ENCODE peak calls at places on chromosomes 3 and 15, in four cellular contexts. Q, T, N and Z are unnamed samples.

GRCh38 chr15:95375281-95375680 is 955.2 kb upstream of the NR2F2 start:
- DNase-seq in N (no peak), Q (no peak), T (no peak), Z (no peak)

GRCh38 chr15:88651293-88651692 is 12.5 kb downstream of the ISG20 start:
- DNase-seq in T (no peak), Q (no peak), N (no peak), Z (no peak)

GRCh38 chr3:125142418-125142778 is 70.2 kb downstream of the SLC12A8 start:
- DNase-seq in T (no peak), N (no peak), Q (no peak), Z (no peak)

GRCh38 chr15:50506121-50506520 is 40.3 kb downstream of the USP50 start:
- DNase-seq in Q (no peak), T (no peak), N (no peak), Z (no peak)

GRCh38 chr3:123799544-123800351 is 84.4 kb downstream of the MYLK start:
- DNase-seq in Q (no peak), T (no peak), N (no peak), Z (no peak)

GRCh38 chr3:120428904-120429303 is 21.9 kb downstream of the FSTL1 start:
- DNase-seq in N (no peak), Q (no peak), T (no peak), Z (no peak)

GRCh38 chr3:9915252-9916141 is 1.4 kb upstream of the IL17RC start:
- DNase-seq in N (no peak), T (peak; percentile 76), Q (peak; percentile 50), Z (no peak)

GRCh38 chr3:87435926-87436630 is 159.7 kb upstream of the POU1F1 start:
- DNase-seq in T (no peak), Q (no peak), N (no peak), Z (no peak)

GRCh38 chr3:146195030-146195429 is 34.0 kb upstream of the PLOD2 start:
- DNase-seq in N (no peak), T (no peak), Q (peak; percentile 97), Z (no peak)

GRCh38 chr3:25448750-25449684 is 21.0 kb downstream of the RARB start:
- DNase-seq in N (no peak), Q (peak; percentile 69), T (peak; percentile 86), Z (peak; percentile 43)

GRCh38 chr3:20056727-20057611 is 16.7 kb downstream of the KAT2B start:
- DNase-seq in Q (peak; percentile 77), T (no peak), N (no peak), Z (peak; percentile 40)

GRCh38 chr3:46019707-46020106 is 7.6 kb downstream of the XCR1 start:
- DNase-seq in N (no peak), T (no peak), Q (no peak), Z (no peak)

GRCh38 chr3:111392911-111393351 is 149.1 kb upstream of the CD96 start:
- DNase-seq in T (no peak), Q (no peak), N (no peak), Z (no peak)

GRCh38 chr3:120839120-120839519 is 68.9 kb upstream of the STXBP5L start:
- DNase-seq in Q (no peak), T (no peak), N (no peak), Z (no peak)

GRCh38 chr3:157669403-157669802 is 166.2 kb upstream of the VEPH1 start:
- DNase-seq in Q (no peak), T (no peak), N (no peak), Z (no peak)

GRCh38 chr3:114213669-114214541 is 23.5 kb downstream of the ZNF80 start:
- DNase-seq in N (no peak), Q (peak; percentile 82), T (no peak), Z (peak; percentile 23)

GRCh38 chr3:81793410-81793809 is 32.0 kb upstream of the GBE1 start:
- DNase-seq in N (no peak), T (no peak), Q (no peak), Z (no peak)

GRCh38 chr3:59189561-59190338 is 139.9 kb upstream of the CFAP20DC start:
- DNase-seq in Q (no peak), N (no peak), T (no peak), Z (no peak)

GRCh38 chr3:179260949-179261765 is 10.2 kb upstream of the KCNMB3 start:
- DNase-seq in N (peak; percentile 79), Q (peak; percentile 58), T (peak; percentile 77), Z (peak; percentile 95)
- TF ChIP-seq POLR2A in N (peak; percentile 66), Q (peak; percentile 30), T (no peak), Z (peak; percentile 59)

GRCh38 chr15:78263351-78263781 is 996 bp upstream of the DNAJA4 start:
- DNase-seq in Q (no peak), T (no peak), N (no peak), Z (no peak)
- TF ChIP-seq POLR2A in Q (no peak), T (no peak), N (no peak), Z (no peak)

GRCh38 chr3:23206371-23206770 is 3.2 kb downstream of the UBE2E2 start:
- DNase-seq in T (no peak), Q (no peak), N (no peak), Z (no peak)

GRCh38 chr3:23202203-23202920 is 765 bp upstream of the UBE2E2 start:
- DNase-seq in T (peak; percentile 28), N (no peak), Q (peak; percentile 46), Z (peak; percentile 12)

GRCh38 chr3:23203651-23204111 is 554 bp downstream of the UBE2E2 start:
- DNase-seq in T (no peak), Q (peak; percentile 46), N (peak; percentile 16), Z (peak; percentile 6)

GRCh38 chr3:23201154-23201838 is 1.8 kb upstream of the UBE2E2 start:
- DNase-seq in N (no peak), T (no peak), Q (no peak), Z (no peak)

DNA sequence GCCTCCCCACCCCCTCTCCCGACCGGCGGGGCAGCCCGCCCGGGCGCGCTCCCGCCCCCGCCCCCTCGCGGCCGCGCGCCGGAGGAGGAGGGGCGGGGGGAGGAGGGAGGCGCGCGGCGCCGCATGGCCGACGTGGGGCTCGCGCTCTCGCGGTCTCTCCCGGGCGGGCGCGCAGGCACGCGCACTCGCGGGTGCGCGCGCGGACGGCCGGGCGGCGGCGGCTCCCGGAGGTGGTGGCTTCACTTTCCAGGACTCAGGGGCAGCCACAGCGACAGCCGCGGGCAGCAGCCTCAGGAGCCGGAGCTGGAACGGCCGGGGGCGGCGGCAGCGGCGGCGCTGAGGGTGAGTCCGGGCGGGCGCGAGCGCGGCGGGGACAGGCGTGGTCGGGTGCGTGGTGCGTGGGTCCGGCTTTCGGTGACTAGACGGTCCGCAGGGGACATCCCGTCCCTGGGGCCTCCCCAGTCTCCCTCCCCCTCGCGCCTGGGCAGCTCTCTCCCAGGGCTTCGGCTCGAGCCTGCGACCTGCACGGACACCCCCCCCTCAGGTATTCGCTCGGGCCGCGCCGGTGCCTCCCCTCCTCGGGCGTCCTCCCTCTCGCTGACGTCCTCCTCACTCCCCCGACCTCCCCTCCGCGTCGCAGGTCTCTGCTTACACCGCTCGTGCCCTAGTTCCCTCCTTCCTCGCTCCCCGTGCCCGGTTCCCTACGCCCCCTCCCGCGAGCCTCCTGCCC is at the start of gene UBE2E2:
- DNase-seq in T (peak; percentile 75), N (peak; percentile 88), Q (peak; percentile 66), Z (peak; percentile 63)
- TF ChIP-seq POLR2A in T (no peak), N (peak; percentile 76), Q (no peak), Z (peak; percentile 36)

DNA sequence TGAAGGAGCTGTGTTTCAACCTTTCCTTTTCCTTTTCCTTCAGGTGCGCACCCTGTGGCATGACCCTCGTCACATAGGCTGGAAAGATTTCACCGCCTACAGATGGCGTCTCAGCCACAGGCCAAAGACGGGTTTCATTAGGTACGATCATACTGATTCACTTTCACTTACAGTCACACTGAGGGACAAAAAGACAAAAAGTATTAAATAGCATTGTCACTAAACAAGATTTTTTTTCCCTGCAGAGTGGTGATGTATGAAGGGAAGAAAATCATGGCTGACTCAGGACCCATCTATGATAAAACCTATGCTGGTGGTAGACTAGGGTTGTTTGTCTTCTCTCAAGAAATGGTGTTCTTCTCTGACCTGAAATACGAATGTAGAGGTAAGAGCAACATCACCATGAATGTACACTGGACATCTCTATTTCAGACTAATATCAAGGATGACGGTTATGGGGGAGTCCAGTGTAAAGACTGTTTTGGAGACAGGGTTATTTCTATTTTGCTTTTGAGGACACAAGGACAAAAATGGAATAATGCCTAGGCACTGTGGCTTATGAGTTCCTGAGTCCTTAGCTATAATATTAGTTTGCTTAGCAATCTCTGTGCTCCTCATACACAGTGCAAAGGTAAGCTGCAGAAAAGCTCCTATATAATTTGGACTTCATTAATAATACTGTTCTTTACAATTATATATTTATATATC is 13.3 kb downstream of the THBS1 start:
- DNase-seq in Q (peak; percentile 64), N (no peak), T (no peak), Z (no peak)
- TF ChIP-seq POLR2A in Q (peak; percentile 96), N (no peak), T (no peak), Z (no peak)